ENCODE peak calls at places on chromosome 1, in nine cellular contexts. U, T, E, I, C, S, Q, L and J are unnamed samples.

GRCh38 chr1:237170149-237170548 is 128.2 kb downstream of the RYR2 start:
- DNase-seq in U (no peak), T (no peak), E (no peak), I (no peak), C (no peak), S (no peak), Q (no peak), L (no peak), J (no peak)

GRCh38 chr1:32991386-32991785 is 26.8 kb upstream of the RNF19B start:
- DNase-seq in U (no peak), T (no peak), E (no peak), I (no peak), C (no peak), S (no peak), Q (no peak), L (no peak), J (no peak)

GRCh38 chr1:76668046-76668445 is 199.2 kb upstream of the ST6GALNAC5 start:
- DNase-seq in U (no peak), T (no peak), E (no peak), I (no peak), C (peak; percentile 15), S (no peak), Q (peak; percentile 50), L (no peak), J (no peak)

GRCh38 chr1:61606448-61607312 is 118.3 kb downstream of the TM2D1 start:
- DNase-seq in U (no peak), T (peak; percentile 91), E (peak; percentile 19), I (no peak), C (no peak), S (no peak), Q (no peak), L (no peak), J (no peak)

GRCh38 chr1:228512852-228513243 is 25.7 kb downstream of the RNF187 start:
- DNase-seq in U (no peak), T (peak; percentile 50), E (no peak), I (no peak), C (no peak), S (no peak), Q (no peak), L (no peak), J (no peak)

GRCh38 chr1:154014154-154014910 is 23.8 kb downstream of the RPS27 start:
- DNase-seq in U (no peak), T (no peak), E (peak; percentile 22), I (no peak), C (no peak), S (no peak), Q (no peak), L (no peak), J (no peak)

GRCh38 chr1:155177918-155178281 is 4.3 kb downstream of the TRIM46 start:
- DNase-seq in U (no peak), T (peak; percentile 68), E (no peak), I (no peak), C (no peak), S (no peak), Q (no peak), L (no peak), J (no peak)

GRCh38 chr1:22751124-22751531 is 40.5 kb downstream of the EPHB2 start:
- DNase-seq in U (no peak), T (no peak), E (no peak), I (no peak), C (no peak), S (no peak), Q (no peak), L (no peak), J (no peak)

GRCh38 chr1:24935615-24936484 is 5.8 kb upstream of the RUNX3 start:
- DNase-seq in U (no peak), T (no peak), E (no peak), I (no peak), C (no peak), S (no peak), Q (no peak), L (no peak), J (no peak)